ENCODE peak calls at places on chromosomes 3 and 15, in four cellular contexts. One of them, this sample, is unnamed.

GRCh38 chr15:57377478-57377847 is 1.2 kb downstream of the CGNL1 start:
- DNase-seq in fibroblast of lung: no peak
- DNase-seq in lower leg skin: no peak
- DNase-seq in glomerular endothelial cell: no peak
- DNase-seq in this sample: no peak

GRCh38 chr15:92797168-92798052 is 102.7 kb upstream of the CHD2 start:
- DNase-seq in fibroblast of lung: peak; percentile 64
- DNase-seq in lower leg skin: peak; percentile 69
- DNase-seq in glomerular endothelial cell: peak; percentile 80
- DNase-seq in this sample: peak; percentile 84

GRCh38 chr15:50249704-50250103 is 15.8 kb downstream of the HDC start:
- DNase-seq in fibroblast of lung: no peak
- DNase-seq in lower leg skin: no peak
- DNase-seq in glomerular endothelial cell: no peak
- DNase-seq in this sample: no peak

GRCh38 chr3:19945405-19946290 is 1.2 kb upstream of the RAB5A start:
- DNase-seq in fibroblast of lung: no peak
- DNase-seq in lower leg skin: no peak
- DNase-seq in glomerular endothelial cell: no peak
- DNase-seq in this sample: no peak

GRCh38 chr3:110504401-110504800 is 567.2 kb upstream of the NECTIN3 start:
- DNase-seq in fibroblast of lung: no peak
- DNase-seq in lower leg skin: no peak
- DNase-seq in glomerular endothelial cell: no peak
- DNase-seq in this sample: no peak

GRCh38 chr3:144003051-144003450 is 31.4 kb downstream of the DIPK2A start:
- DNase-seq in fibroblast of lung: no peak
- DNase-seq in lower leg skin: no peak
- DNase-seq in glomerular endothelial cell: no peak
- DNase-seq in this sample: no peak

GRCh38 chr3:176951586-176952292 is 245.5 kb downstream of the TBL1XR1 start:
- DNase-seq in fibroblast of lung: peak; percentile 70
- DNase-seq in lower leg skin: no peak
- DNase-seq in glomerular endothelial cell: no peak
- DNase-seq in this sample: no peak

GRCh38 chr15:86650084-86650483 is 570.4 kb downstream of the AGBL1 start:
- DNase-seq in fibroblast of lung: peak; percentile 8
- DNase-seq in lower leg skin: no peak
- DNase-seq in glomerular endothelial cell: no peak
- DNase-seq in this sample: peak; percentile 43

GRCh38 chr3:81472600-81473362 is 288.7 kb downstream of the GBE1 start:
- DNase-seq in fibroblast of lung: peak; percentile 60
- DNase-seq in lower leg skin: no peak
- DNase-seq in glomerular endothelial cell: peak; percentile 80
- DNase-seq in this sample: no peak

GRCh38 chr15:50880221-50880620 is 28.3 kb upstream of the AP4E1 start:
- DNase-seq in fibroblast of lung: peak; percentile 15
- DNase-seq in lower leg skin: no peak
- DNase-seq in glomerular endothelial cell: no peak
- DNase-seq in this sample: no peak

GRCh38 chr3:123272547-123272946 is 70.8 kb downstream of the SEC22A start:
- DNase-seq in fibroblast of lung: peak; percentile 55
- DNase-seq in lower leg skin: no peak
- DNase-seq in glomerular endothelial cell: no peak
- DNase-seq in this sample: no peak

GRCh38 chr3:100993309-100993708 is at the start of gene ABI3BP:
- DNase-seq in fibroblast of lung: peak; percentile 82
- DNase-seq in lower leg skin: peak; percentile 63
- DNase-seq in glomerular endothelial cell: no peak
- DNase-seq in this sample: no peak

GRCh38 chr3:142656595-142656994 is 60.4 kb downstream of the PLS1 start:
- DNase-seq in fibroblast of lung: no peak
- DNase-seq in lower leg skin: no peak
- DNase-seq in glomerular endothelial cell: no peak
- DNase-seq in this sample: no peak

GRCh38 chr15:101013769-101014223 is 94.6 kb downstream of the LRRK1 start:
- DNase-seq in fibroblast of lung: no peak
- DNase-seq in lower leg skin: peak; percentile 9
- DNase-seq in glomerular endothelial cell: no peak
- DNase-seq in this sample: no peak

GRCh38 chr3:58535531-58536500 is 1.2 kb downstream of the ACOX2 start:
- DNase-seq in fibroblast of lung: peak; percentile 33
- DNase-seq in lower leg skin: no peak
- DNase-seq in glomerular endothelial cell: no peak
- DNase-seq in this sample: no peak

GRCh38 chr3:177904661-177905060 is 631.6 kb upstream of the KCNMB2 start:
- DNase-seq in fibroblast of lung: peak; percentile 84
- DNase-seq in lower leg skin: no peak
- DNase-seq in glomerular endothelial cell: no peak
- DNase-seq in this sample: no peak

GRCh38 chr3:184645304-184645703 is 66.6 kb downstream of the MAGEF1 start:
- DNase-seq in fibroblast of lung: no peak
- DNase-seq in lower leg skin: no peak
- DNase-seq in glomerular endothelial cell: no peak
- DNase-seq in this sample: no peak

GRCh38 chr3:62095756-62096155 is 277.6 kb downstream of the FEZF2 start:
- DNase-seq in fibroblast of lung: no peak
- DNase-seq in lower leg skin: no peak
- DNase-seq in glomerular endothelial cell: no peak
- DNase-seq in this sample: no peak

GRCh38 chr15:101368086-101368780 is 73.2 kb upstream of the SNRPA1 start:
- DNase-seq in fibroblast of lung: no peak
- DNase-seq in lower leg skin: no peak
- DNase-seq in glomerular endothelial cell: no peak
- DNase-seq in this sample: no peak

GRCh38 chr3:156151824-156152428 is 31.5 kb downstream of the KCNAB1 start:
- DNase-seq in fibroblast of lung: peak; percentile 77
- DNase-seq in lower leg skin: peak; percentile 43
- DNase-seq in glomerular endothelial cell: peak; percentile 39
- DNase-seq in this sample: peak; percentile 76

GRCh38 chr3:86793786-86794185 is 197.2 kb downstream of the VGLL3 start:
- DNase-seq in fibroblast of lung: peak; percentile 98
- DNase-seq in lower leg skin: peak; percentile 27
- DNase-seq in glomerular endothelial cell: no peak
- DNase-seq in this sample: no peak

GRCh38 chr15:43153269-43153668 is 19.9 kb downstream of the TMEM62 start:
- DNase-seq in fibroblast of lung: no peak
- DNase-seq in lower leg skin: no peak
- DNase-seq in glomerular endothelial cell: no peak
- DNase-seq in this sample: peak; percentile 7

GRCh38 chr3:81463761-81464160 is 297.7 kb downstream of the GBE1 start:
- DNase-seq in fibroblast of lung: no peak
- DNase-seq in lower leg skin: no peak
- DNase-seq in glomerular endothelial cell: no peak
- DNase-seq in this sample: no peak

GRCh38 chr3:59981377-59981776 is 931.6 kb upstream of the CFAP20DC start:
- DNase-seq in fibroblast of lung: no peak
- DNase-seq in lower leg skin: no peak
- DNase-seq in glomerular endothelial cell: no peak
- DNase-seq in this sample: no peak

This sample was measured in MM.1S.